ENCODE peak calls at places on chromosomes 6 and 20, in seven cellular contexts. N is PC-9; K is CD8-positive, alpha-beta T cell; X is choroid plexus epithelial cell; H is GM13976; Y is upper lobe of right lung; T is GM12865. C is an unnamed sample.
A peak's percentile ranks its signal among the peaks of the same experiment; 100 is the strongest.

GRCh38 chr6:72646604-72647485 is 25.0 kb downstream of the KCNQ5 start:
- DNase-seq in Y (no peak), T (no peak), N (no peak), K (no peak), H (no peak), X (no peak), C (no peak)

GRCh38 chr20:3673551-3674070 is 8.2 kb downstream of the ADAM33 start:
- DNase-seq in K (no peak), T (no peak), X (no peak), N (no peak), Y (no peak), H (no peak), C (no peak)

GRCh38 chr20:11098888-11099287 is 425.1 kb upstream of the JAG1 start:
- DNase-seq in Y (no peak), H (no peak), N (no peak), X (no peak), K (no peak), T (no peak), C (no peak)

GRCh38 chr6:143772110-143772509 is 71.0 kb upstream of the LTV1 start:
- DNase-seq in H (no peak), X (no peak), N (no peak), T (no peak), Y (no peak), K (no peak), C (no peak)

GRCh38 chr6:82006027-82006738 is 241.4 kb downstream of the IBTK start:
- DNase-seq in T (peak; percentile 49), X (peak; percentile 76), N (no peak), Y (no peak), K (no peak), H (no peak), C (no peak)

GRCh38 chr6:157323114-157323923 is at the start of gene TMEM242:
- DNase-seq in T (peak; percentile 96), Y (peak; percentile 95), N (peak; percentile 81), X (peak; percentile 97), H (peak; percentile 89), K (peak; percentile 91), C (peak; percentile 88)

GRCh38 chr6:20213271-20213798 is 1.1 kb upstream of the MBOAT1 start:
- DNase-seq in N (no peak), K (no peak), H (no peak), T (no peak), Y (no peak), X (peak; percentile 12), C (no peak)

GRCh38 chr20:20439602-20440001 is 71.7 kb downstream of the INSM1 start:
- DNase-seq in N (no peak), K (no peak), X (no peak), Y (no peak), T (no peak), H (no peak), C (no peak)

GRCh38 chr6:150902142-150902800 is 36.8 kb downstream of the MTHFD1L start:
- DNase-seq in X (peak; percentile 53), H (no peak), N (no peak), Y (no peak), K (no peak), T (no peak), C (no peak)

GRCh38 chr6:135722679-135723078 is 128.8 kb upstream of the PDE7B start:
- DNase-seq in H (peak; percentile 7), K (no peak), T (no peak), N (peak; percentile 89), X (peak; percentile 87), Y (no peak), C (peak; percentile 7)

GRCh38 chr6:167574431-167575097 is 249.7 kb downstream of the TTLL2 start:
- DNase-seq in T (no peak), Y (no peak), X (no peak), K (no peak), H (no peak), N (no peak), C (no peak)

GRCh38 chr6:29557320-29557719 is 2.2 kb downstream of the UBD start:
- DNase-seq in Y (no peak), X (no peak), T (no peak), H (no peak), K (no peak), N (no peak), C (no peak)

GRCh38 chr20:14219801-14220461 is 117.5 kb downstream of the FLRT3 start:
- DNase-seq in Y (peak; percentile 37), K (no peak), T (no peak), X (no peak), N (peak; percentile 84), H (no peak), C (no peak)

GRCh38 chr6:1856381-1856780 is 246.7 kb downstream of the FOXC1 start:
- DNase-seq in H (peak; percentile 57), K (no peak), T (peak; percentile 71), Y (no peak), N (no peak), X (peak; percentile 87), C (peak; percentile 48)

GRCh38 chr20:50844430-50845100 is 49.7 kb downstream of the BCAS4 start:
- DNase-seq in H (peak; percentile 93), T (peak; percentile 97), K (peak; percentile 55), N (no peak), X (peak; percentile 92), Y (no peak), C (peak; percentile 91)

GRCh38 chr6:158474961-158475343 is 84.9 kb upstream of the TMEM181 start:
- DNase-seq in N (peak; percentile 92), X (peak; percentile 52), T (no peak), K (no peak), H (no peak), Y (no peak), C (no peak)

GRCh38 chr20:51729771-51730170 is 38.4 kb downstream of the ATP9A start:
- DNase-seq in N (no peak), Y (no peak), T (no peak), X (no peak), K (no peak), H (no peak), C (no peak)

GRCh38 chr20:63502671-63503172 is 3.8 kb upstream of the EEF1A2 start:
- DNase-seq in Y (no peak), H (no peak), T (no peak), N (no peak), X (no peak), K (no peak), C (no peak)

GRCh38 chr20:44491635-44492395 is 16.1 kb downstream of the TTPAL start:
- DNase-seq in T (no peak), X (peak; percentile 77), N (no peak), K (peak; percentile 16), H (no peak), Y (no peak), C (no peak)

GRCh38 chr6:95545691-95546090 is 31.6 kb upstream of the MANEA start:
- DNase-seq in X (no peak), T (no peak), N (no peak), Y (no peak), H (no peak), K (no peak), C (no peak)

GRCh38 chr6:17941318-17941717 is 46.1 kb downstream of the KIF13A start:
- DNase-seq in Y (no peak), K (no peak), H (no peak), X (no peak), T (no peak), N (no peak), C (no peak)

GRCh38 chr6:21123485-21124436 is 469.8 kb upstream of the SOX4 start:
- DNase-seq in H (no peak), X (peak; percentile 4), T (no peak), Y (no peak), K (no peak), N (no peak), C (no peak)

GRCh38 chr6:142542704-142543233 is 241.0 kb downstream of the ADGRG6 start:
- DNase-seq in T (no peak), K (no peak), N (no peak), H (no peak), X (peak; percentile 76), Y (no peak), C (no peak)

GRCh38 chr6:76342611-76343160 is 270.2 kb upstream of the IMPG1 start:
- DNase-seq in N (no peak), H (no peak), Y (no peak), K (no peak), T (no peak), X (no peak), C (no peak)

GRCh38 chr6:112202639-112203341 is 51.6 kb downstream of the LAMA4 start:
- DNase-seq in K (no peak), Y (no peak), T (peak; percentile 51), H (no peak), X (peak; percentile 85), N (peak; percentile 55), C (peak; percentile 16)

GRCh38 chr6:29294499-29294914 is 7.0 kb upstream of the OR14J1 start:
- DNase-seq in H (no peak), X (no peak), Y (no peak), N (no peak), T (no peak), K (no peak), C (no peak)

GRCh38 chr6:41685641-41686380 is 47.5 kb downstream of the MDFI start:
- DNase-seq in T (no peak), N (no peak), K (no peak), X (no peak), H (no peak), Y (no peak), C (no peak)

GRCh38 chr6:40719671-40720374 is 132.7 kb upstream of the LRFN2 start:
- DNase-seq in T (peak; percentile 47), N (no peak), K (no peak), Y (no peak), X (peak; percentile 80), H (peak; percentile 38), C (peak; percentile 45)

GRCh38 chr6:80341330-80341729 is 234.9 kb downstream of the BCKDHB start:
- DNase-seq in T (no peak), N (no peak), X (peak; percentile 76), K (no peak), H (no peak), Y (no peak), C (no peak)

GRCh38 chr6:139479433-139480222 is 105.2 kb upstream of the CITED2 start:
- DNase-seq in T (no peak), K (no peak), X (no peak), Y (no peak), N (no peak), H (no peak), C (no peak)
- TF ChIP-seq CTCF in T (no peak), K (no peak), X (no peak), Y (no peak), N (no peak), H (no peak), C (no peak)

DNA sequence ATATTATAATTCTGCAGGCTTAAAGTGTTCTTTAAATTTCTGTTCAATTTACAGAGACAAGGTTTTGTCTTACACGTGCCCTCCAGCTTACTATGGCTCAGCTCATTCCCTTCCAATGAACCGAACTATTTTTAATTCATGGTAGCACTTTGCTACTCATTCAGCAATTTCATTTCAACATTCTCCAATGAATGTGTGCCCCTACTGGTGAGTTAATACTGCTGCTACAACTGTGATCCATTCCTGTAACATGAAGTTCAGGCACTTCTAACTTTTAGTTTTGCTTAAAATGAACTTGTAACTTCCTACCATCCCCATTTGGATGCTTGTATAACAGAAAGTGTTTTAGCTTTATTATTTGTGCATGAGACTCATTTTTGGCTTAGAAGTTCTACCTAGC is 99.7 kb downstream of the F13A1 start:
- DNase-seq in K (no peak), T (peak; percentile 8), Y (no peak), X (peak; percentile 0), N (no peak), H (no peak), C (no peak)
- TF ChIP-seq CTCF in K (no peak), T (peak; percentile 35), Y (peak; percentile 18), X (no peak), N (no peak), H (no peak), C (peak; percentile 10)

GRCh38 chr20:45880988-45881788 is at the start of gene ZSWIM1:
- DNase-seq in K (peak; percentile 99), Y (peak; percentile 99), T (peak; percentile 99), H (peak; percentile 98), N (peak; percentile 98), X (peak; percentile 100), C (peak; percentile 98)
- TF ChIP-seq CTCF in K (no peak), Y (no peak), T (no peak), H (no peak), N (no peak), X (no peak), C (no peak)

GRCh38 chr20:24657211-24657610 is 187.8 kb downstream of the SYNDIG1 start:
- DNase-seq in Y (no peak), K (no peak), X (peak; percentile 85), N (no peak), H (no peak), T (no peak), C (no peak)
- TF ChIP-seq CTCF in Y (no peak), K (no peak), X (peak; percentile 66), N (no peak), H (no peak), T (no peak), C (no peak)

C was measured in GM10248.